ENCODE peak calls at places on chromosomes 4 and X, in seven cellular contexts. One of them, this sample, is unnamed.

GRCh38 chr4:125225806-125226205 is 88.9 kb upstream of the FAT4 start:
- DNase-seq in HCT116: no peak
- DNase-seq in keratinocyte: no peak
- DNase-seq in neural progenitor cell: no peak
- DNase-seq in H1: no peak
- DNase-seq in astrocyte: no peak
- DNase-seq in fibroblast of lung: no peak
- DNase-seq in this sample: no peak

GRCh38 chr4:53431052-53431451 is 53.6 kb downstream of the FIP1L1 start:
- DNase-seq in H1: no peak
- DNase-seq in astrocyte: no peak
- DNase-seq in HCT116: no peak
- DNase-seq in neural progenitor cell: no peak
- DNase-seq in fibroblast of lung: no peak
- DNase-seq in keratinocyte: no peak
- DNase-seq in this sample: no peak

GRCh38 chr4:165524532-165525190 is 145.9 kb downstream of the CPE start:
- DNase-seq in HCT116: no peak
- DNase-seq in fibroblast of lung: no peak
- DNase-seq in astrocyte: peak; percentile 45
- DNase-seq in H1: no peak
- DNase-seq in neural progenitor cell: no peak
- DNase-seq in keratinocyte: no peak
- DNase-seq in this sample: no peak

GRCh38 chr4:71765349-71765748 is 18.5 kb downstream of the GC start:
- DNase-seq in fibroblast of lung: peak; percentile 2
- DNase-seq in astrocyte: peak; percentile 71
- DNase-seq in keratinocyte: no peak
- DNase-seq in H1: no peak
- DNase-seq in HCT116: no peak
- DNase-seq in neural progenitor cell: no peak
- DNase-seq in this sample: no peak

GRCh38 chr4:78951862-78952472 is 12.7 kb upstream of the PAQR3 start:
- DNase-seq in fibroblast of lung: peak; percentile 60
- DNase-seq in H1: no peak
- DNase-seq in HCT116: peak; percentile 32
- DNase-seq in neural progenitor cell: peak; percentile 47
- DNase-seq in keratinocyte: no peak
- DNase-seq in astrocyte: no peak
- DNase-seq in this sample: no peak

GRCh38 chr4:139018971-139019758 is 3.6 kb downstream of the NOCT start:
- DNase-seq in HCT116: no peak
- DNase-seq in astrocyte: peak; percentile 67
- DNase-seq in fibroblast of lung: peak; percentile 76
- DNase-seq in neural progenitor cell: no peak
- DNase-seq in keratinocyte: no peak
- DNase-seq in H1: no peak
- DNase-seq in this sample: no peak

GRCh38 chr4:67721770-67722597 is 21.0 kb upstream of the UBA6 start:
- DNase-seq in H1: no peak
- DNase-seq in fibroblast of lung: peak; percentile 26
- DNase-seq in neural progenitor cell: peak; percentile 28
- DNase-seq in keratinocyte: no peak
- DNase-seq in HCT116: peak; percentile 68
- DNase-seq in astrocyte: peak; percentile 76
- DNase-seq in this sample: peak; percentile 69

GRCh38 chrX:132490086-132490419 is 1.2 kb upstream of the MBNL3 start:
- DNase-seq in neural progenitor cell: peak; percentile 6
- DNase-seq in keratinocyte: no peak
- DNase-seq in HCT116: no peak
- DNase-seq in astrocyte: no peak
- DNase-seq in H1: no peak
- DNase-seq in fibroblast of lung: no peak
- DNase-seq in this sample: no peak

GRCh38 chr4:36255575-36255974 is 11.3 kb upstream of the ARAP2 start:
- DNase-seq in keratinocyte: no peak
- DNase-seq in neural progenitor cell: no peak
- DNase-seq in H1: no peak
- DNase-seq in fibroblast of lung: no peak
- DNase-seq in HCT116: no peak
- DNase-seq in astrocyte: no peak
- DNase-seq in this sample: no peak

GRCh38 chr4:168434993-168435392 is 45.3 kb downstream of the DDX60L start:
- DNase-seq in keratinocyte: no peak
- DNase-seq in HCT116: no peak
- DNase-seq in fibroblast of lung: no peak
- DNase-seq in neural progenitor cell: no peak
- DNase-seq in astrocyte: no peak
- DNase-seq in H1: no peak
- DNase-seq in this sample: no peak

GRCh38 chr4:15729910-15730533 is 27.2 kb downstream of the BST1 start:
- DNase-seq in H1: no peak
- DNase-seq in astrocyte: peak; percentile 20
- DNase-seq in keratinocyte: no peak
- DNase-seq in fibroblast of lung: peak; percentile 60
- DNase-seq in HCT116: peak; percentile 19
- DNase-seq in neural progenitor cell: peak; percentile 63
- DNase-seq in this sample: peak; percentile 54

GRCh38 chr4:152515678-152516077 is 20.2 kb downstream of the FBXW7 start:
- DNase-seq in neural progenitor cell: no peak
- DNase-seq in H1: no peak
- DNase-seq in keratinocyte: no peak
- DNase-seq in astrocyte: peak; percentile 72
- DNase-seq in fibroblast of lung: peak; percentile 67
- DNase-seq in HCT116: no peak
- DNase-seq in this sample: no peak

GRCh38 chrX:136209016-136209738 is 42.0 kb downstream of the MAP7D3 start:
- DNase-seq in HCT116: no peak
- DNase-seq in neural progenitor cell: peak; percentile 44
- DNase-seq in keratinocyte: no peak
- DNase-seq in H1: no peak
- DNase-seq in fibroblast of lung: peak; percentile 72
- DNase-seq in astrocyte: peak; percentile 30
- DNase-seq in this sample: no peak

GRCh38 chr4:119209077-119209476 is 3.4 kb upstream of the USP53 start:
- DNase-seq in keratinocyte: peak; percentile 69
- DNase-seq in fibroblast of lung: peak; percentile 90
- DNase-seq in astrocyte: peak; percentile 89
- DNase-seq in H1: no peak
- DNase-seq in HCT116: peak; percentile 95
- DNase-seq in neural progenitor cell: no peak
- DNase-seq in this sample: peak; percentile 25

GRCh38 chrX:46545111-46546005 is at the start of gene ZNF674:
- DNase-seq in fibroblast of lung: peak; percentile 92
- DNase-seq in neural progenitor cell: peak; percentile 95
- DNase-seq in astrocyte: peak; percentile 77
- DNase-seq in keratinocyte: peak; percentile 65
- DNase-seq in HCT116: peak; percentile 84
- DNase-seq in H1: peak; percentile 59
- DNase-seq in this sample: peak; percentile 79
- TF ChIP-seq CTCF in fibroblast of lung: no peak
- TF ChIP-seq CTCF in neural progenitor cell: peak; percentile 48
- TF ChIP-seq CTCF in astrocyte: no peak
- TF ChIP-seq CTCF in keratinocyte: no peak
- TF ChIP-seq CTCF in HCT116: peak; percentile 26
- TF ChIP-seq CTCF in H1: peak; percentile 58
- TF ChIP-seq CTCF in this sample: no peak

GRCh38 chr4:189420488-189420887 is 520.2 kb upstream of the FRG1 start:
- DNase-seq in H1: no peak
- DNase-seq in fibroblast of lung: no peak
- DNase-seq in HCT116: no peak
- DNase-seq in neural progenitor cell: no peak
- DNase-seq in astrocyte: no peak
- DNase-seq in keratinocyte: no peak
- DNase-seq in this sample: no peak
- H3K4me2 ChIP-seq in H1: no peak overlapping the region
- H3K4me2 ChIP-seq in fibroblast of lung: no peak overlapping the region
- H3K4me2 ChIP-seq in HCT116: no peak overlapping the region
- H3K4me2 ChIP-seq in neural progenitor cell: no peak overlapping the region
- H3K4me2 ChIP-seq in astrocyte: no peak overlapping the region
- H3K4me2 ChIP-seq in keratinocyte: no peak overlapping the region
- H3K4me2 ChIP-seq in this sample: no peak overlapping the region

GRCh38 chr4:74537459-74537858 is 92.5 kb downstream of the AREG start:
- DNase-seq in neural progenitor cell: no peak
- DNase-seq in astrocyte: no peak
- DNase-seq in keratinocyte: no peak
- DNase-seq in HCT116: no peak
- DNase-seq in fibroblast of lung: no peak
- DNase-seq in H1: no peak
- DNase-seq in this sample: no peak
- H2AFZ ChIP-seq in neural progenitor cell: no peak overlapping the region
- H2AFZ ChIP-seq in astrocyte: no peak overlapping the region
- H2AFZ ChIP-seq in keratinocyte: no peak overlapping the region
- H2AFZ ChIP-seq in HCT116: no peak overlapping the region
- H2AFZ ChIP-seq in fibroblast of lung: no peak overlapping the region
- H2AFZ ChIP-seq in H1: no peak overlapping the region
- H2AFZ ChIP-seq in this sample: no peak overlapping the region

DNA sequence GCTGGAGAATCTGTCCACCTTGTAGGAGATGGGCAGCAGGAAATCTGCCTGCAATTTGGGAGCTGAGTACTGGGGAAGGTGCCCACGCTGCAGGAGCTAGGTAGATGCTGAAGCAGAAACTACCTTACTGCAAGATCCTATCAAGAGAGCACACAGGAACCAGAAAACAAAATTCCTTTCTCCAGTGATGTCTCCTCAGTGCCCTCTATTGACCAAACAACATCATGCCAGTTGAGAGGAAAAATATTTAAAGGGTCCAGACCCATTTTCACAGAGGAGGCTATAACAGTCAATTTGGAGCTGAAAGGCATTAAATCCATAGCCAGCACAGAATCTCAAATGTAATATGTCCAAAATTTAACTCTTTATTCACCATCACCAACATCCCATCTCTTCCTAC is 406.8 kb downstream of the SLITRK2 start:
- DNase-seq in HCT116: no peak
- DNase-seq in H1: no peak
- DNase-seq in neural progenitor cell: peak; percentile 20
- DNase-seq in fibroblast of lung: no peak
- DNase-seq in astrocyte: no peak
- DNase-seq in keratinocyte: no peak
- DNase-seq in this sample: no peak
- TF ChIP-seq CTCF in HCT116: no peak
- TF ChIP-seq CTCF in H1: no peak
- TF ChIP-seq CTCF in neural progenitor cell: peak; percentile 54
- TF ChIP-seq CTCF in fibroblast of lung: no peak
- TF ChIP-seq CTCF in astrocyte: no peak
- TF ChIP-seq CTCF in keratinocyte: no peak
- TF ChIP-seq CTCF in this sample: peak; percentile 57

GRCh38 chrX:39199429-39199828 is 398.2 kb downstream of the MID1IP1 start:
- DNase-seq in H1: no peak
- DNase-seq in HCT116: no peak
- DNase-seq in keratinocyte: no peak
- DNase-seq in fibroblast of lung: no peak
- DNase-seq in astrocyte: no peak
- DNase-seq in neural progenitor cell: no peak
- DNase-seq in this sample: no peak

GRCh38 chrX:39201305-39201990 is 400.2 kb downstream of the MID1IP1 start:
- DNase-seq in astrocyte: peak; percentile 87
- DNase-seq in fibroblast of lung: no peak
- DNase-seq in H1: no peak
- DNase-seq in neural progenitor cell: no peak
- DNase-seq in HCT116: no peak
- DNase-seq in keratinocyte: peak; percentile 26
- DNase-seq in this sample: no peak

GRCh38 chrX:39195156-39195555 is 393.9 kb downstream of the MID1IP1 start:
- DNase-seq in neural progenitor cell: no peak
- DNase-seq in HCT116: no peak
- DNase-seq in keratinocyte: no peak
- DNase-seq in fibroblast of lung: no peak
- DNase-seq in H1: no peak
- DNase-seq in astrocyte: no peak
- DNase-seq in this sample: no peak

GRCh38 chrX:39194673-39195072 is 393.4 kb downstream of the MID1IP1 start:
- DNase-seq in neural progenitor cell: no peak
- DNase-seq in HCT116: no peak
- DNase-seq in fibroblast of lung: no peak
- DNase-seq in H1: no peak
- DNase-seq in keratinocyte: no peak
- DNase-seq in astrocyte: no peak
- DNase-seq in this sample: no peak

DNA sequence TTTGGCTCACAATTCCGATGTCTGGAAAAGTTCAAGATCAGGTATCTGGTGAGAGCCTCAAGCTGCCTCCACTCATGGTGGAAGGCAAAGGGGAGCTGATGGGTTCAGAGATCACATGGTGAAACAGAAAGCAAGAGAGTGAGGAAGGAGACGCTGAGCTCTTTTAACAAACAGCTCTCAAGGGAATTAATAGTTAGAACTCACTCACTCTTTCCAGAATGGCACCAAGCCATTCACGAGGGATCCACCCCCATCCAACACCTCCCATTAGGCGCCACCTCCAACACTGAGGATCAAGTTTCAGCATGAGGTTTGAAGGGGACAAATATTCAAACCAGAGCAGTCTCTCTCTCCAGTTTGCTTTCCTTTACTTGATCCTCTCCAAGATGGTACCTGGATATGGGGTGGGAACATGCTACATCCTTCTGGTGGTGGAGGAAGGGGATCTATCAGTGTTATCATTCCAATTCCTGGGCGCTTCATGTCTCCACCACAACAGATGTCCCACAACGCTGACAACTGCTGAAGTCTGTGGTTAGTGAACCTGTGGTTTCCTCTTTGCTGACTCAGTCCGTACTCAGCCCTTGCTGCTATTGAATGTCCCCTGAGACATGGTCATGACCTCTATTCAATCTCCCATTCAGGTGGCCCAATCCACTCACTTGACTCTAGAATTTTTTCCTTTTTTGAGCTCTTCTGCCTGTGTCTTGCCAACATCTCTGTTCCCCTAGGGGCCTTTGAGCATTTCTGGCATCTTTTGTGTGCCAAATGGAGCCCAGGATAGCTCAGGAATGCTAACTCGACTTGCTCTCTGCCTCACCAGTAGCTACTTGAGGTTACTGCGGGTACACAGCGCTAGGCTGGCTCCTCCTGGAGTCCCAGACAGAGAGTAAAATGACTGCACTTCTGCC is 395.2 kb downstream of the MID1IP1 start:
- DNase-seq in astrocyte: peak; percentile 89
- DNase-seq in H1: no peak
- DNase-seq in keratinocyte: peak; percentile 13
- DNase-seq in fibroblast of lung: peak; percentile 45
- DNase-seq in HCT116: peak; percentile 26
- DNase-seq in neural progenitor cell: no peak
- DNase-seq in this sample: no peak
- H3K4me2 ChIP-seq in astrocyte: peak overlapping the region; percentile 60
- H3K4me2 ChIP-seq in H1: peak overlapping the region; percentile 34
- H3K4me2 ChIP-seq in keratinocyte: peak overlapping the region; percentile 75
- H3K4me2 ChIP-seq in fibroblast of lung: no peak overlapping the region
- H3K4me2 ChIP-seq in HCT116: peak overlapping the region; percentile 56
- H3K4me2 ChIP-seq in neural progenitor cell: no peak overlapping the region
- H3K4me2 ChIP-seq in this sample: no peak overlapping the region

GRCh38 chr4:76688737-76689078 is 209.2 kb downstream of the SOWAHB start:
- DNase-seq in keratinocyte: no peak
- DNase-seq in HCT116: no peak
- DNase-seq in astrocyte: peak; percentile 57
- DNase-seq in neural progenitor cell: peak; percentile 42
- DNase-seq in fibroblast of lung: no peak
- DNase-seq in H1: no peak
- DNase-seq in this sample: peak; percentile 67
- H2AFZ ChIP-seq in keratinocyte: peak overlapping the region; percentile 95
- H2AFZ ChIP-seq in HCT116: peak overlapping the region; percentile 93
- H2AFZ ChIP-seq in astrocyte: peak overlapping the region; percentile 76
- H2AFZ ChIP-seq in neural progenitor cell: no peak overlapping the region
- H2AFZ ChIP-seq in fibroblast of lung: no peak overlapping the region
- H2AFZ ChIP-seq in H1: peak overlapping the region; percentile 1
- H2AFZ ChIP-seq in this sample: peak overlapping the region; percentile 87